ENCODE peak calls at places on chromosome 17, in six cellular contexts. E is H1, I is HepG2, N is K562, O is GM12878, C is GM12891. U is an unnamed sample.

GRCh38 chr17:80545499-80545826 is 825 bp downstream of the RPTOR start:
- DNase-seq in N (peak), E (no peak), C (no peak), I (no peak), O (no peak), U (no peak)

GRCh38 chr17:80790021-80790765 is 201.4 kb upstream of the CHMP6 start:
- DNase-seq in C (peak), N (no peak), E (no peak), O (peak), I (no peak), U (no peak)

GRCh38 chr17:3471599-3471998 is at the start of gene SPATA22:
- DNase-seq in N (no peak), I (no peak), O (no peak), E (no peak), C (no peak), U (no peak)

GRCh38 chr17:35906559-35907265 is 23.9 kb downstream of the RDM1 start:
- DNase-seq in C (no peak), E (no peak), N (no peak), I (no peak), O (no peak), U (no peak)

GRCh38 chr17:70310251-70310672 is 140.9 kb downstream of the KCNJ2 start:
- DNase-seq in E (no peak), I (no peak), C (no peak), O (no peak), N (no peak), U (no peak)

GRCh38 chr17:64250211-64250835 is 12.7 kb downstream of the TEX2 start:
- DNase-seq in E (no peak), I (no peak), O (no peak), C (no peak), N (no peak), U (no peak)

GRCh38 chr17:38815576-38816193 is 9.4 kb downstream of the CWC25 start:
- DNase-seq in N (peak), C (no peak), E (no peak), O (no peak), I (no peak), U (no peak)

GRCh38 chr17:8499614-8500013 is 63.9 kb downstream of the NDEL1 start:
- DNase-seq in N (no peak), I (no peak), O (no peak), E (no peak), C (no peak), U (no peak)

GRCh38 chr17:51640108-51640622 is 379.8 kb downstream of the UTP18 start:
- DNase-seq in O (no peak), I (peak), N (peak), C (peak), E (no peak), U (no peak)

GRCh38 chr17:28592260-28592659 is 6.6 kb downstream of the SPAG5 start:
- DNase-seq in O (no peak), E (no peak), I (no peak), C (no peak), N (no peak), U (no peak)

GRCh38 chr17:65359016-65359415 is 202.4 kb downstream of the AXIN2 start:
- DNase-seq in O (no peak), I (no peak), E (no peak), N (no peak), C (no peak), U (no peak)

GRCh38 chr17:36869856-36870617 is 67.2 kb upstream of the LHX1 start:
- DNase-seq in C (no peak), O (no peak), E (no peak), N (peak), I (no peak), U (no peak)

GRCh38 chr17:35252646-35253045 is 9.8 kb downstream of the SLFN5 start:
- DNase-seq in N (no peak), I (no peak), O (no peak), E (no peak), C (no peak), U (no peak)

GRCh38 chr17:55157165-55157564 is 107.6 kb upstream of the HLF start:
- DNase-seq in O (no peak), N (no peak), E (no peak), I (peak), C (no peak), U (no peak)

GRCh38 chr17:2610640-2611175 is 17.3 kb downstream of the PAFAH1B1 start:
- DNase-seq in N (no peak), E (no peak), O (no peak), C (no peak), I (no peak), U (no peak)

GRCh38 chr17:73705594-73705993 is 61.3 kb upstream of the SDK2 start:
- DNase-seq in E (no peak), C (no peak), N (no peak), O (no peak), I (no peak), U (no peak)

GRCh38 chr17:17595755-17596154 is 4.2 kb upstream of the PEMT start:
- DNase-seq in O (no peak), I (no peak), E (no peak), N (no peak), C (no peak), U (no peak)

GRCh38 chr17:16927641-16928321 is 44.1 kb downstream of the TNFRSF13B start:
- DNase-seq in E (no peak), N (no peak), I (no peak), O (no peak), C (no peak), U (no peak)

GRCh38 chr17:56185905-56186783 is 32.9 kb downstream of the ANKFN1 start:
- DNase-seq in C (no peak), I (no peak), N (no peak), O (no peak), E (no peak), U (no peak)

GRCh38 chr17:78879679-78880186 is 23.3 kb downstream of the CEP295NL start:
- DNase-seq in O (no peak), E (no peak), C (no peak), N (peak), I (no peak), U (no peak)

GRCh38 chr17:83191388-83192160 is 112.2 kb downstream of the METRNL start:
- DNase-seq in O (no peak), E (no peak), C (no peak), N (no peak), I (no peak), U (no peak)

GRCh38 chr17:8462564-8462963 is 26.9 kb downstream of the NDEL1 start:
- DNase-seq in C (no peak), E (no peak), O (no peak), I (no peak), N (no peak), U (no peak)

GRCh38 chr17:39894681-39895376 is 23.6 kb downstream of the GSDMB start:
- DNase-seq in N (no peak), C (no peak), E (no peak), I (no peak), O (no peak), U (no peak)

GRCh38 chr17:74552037-74552436 is 6.1 kb upstream of the CD300C start:
- DNase-seq in O (no peak), N (no peak), C (no peak), E (no peak), I (no peak), U (no peak)

GRCh38 chr17:4087911-4088693 is 54.7 kb downstream of the ZZEF1 start:
- DNase-seq in E (no peak), I (no peak), C (no peak), N (no peak), O (no peak), U (no peak)

GRCh38 chr17:39782980-39783379 is 45.2 kb downstream of the GRB7 start:
- DNase-seq in I (no peak), C (no peak), E (no peak), N (no peak), O (no peak), U (no peak)

GRCh38 chr17:80119271-80119791 is 17.9 kb downstream of the GAA start:
- DNase-seq in N (no peak), E (no peak), O (no peak), C (no peak), I (no peak), U (no peak)

GRCh38 chr17:5097101-5097834 is 14.4 kb downstream of the ZNF232 start:
- DNase-seq in I (no peak), C (no peak), N (no peak), O (no peak), E (peak), U (no peak)

GRCh38 chr17:77322534-77323412 is 182.0 kb downstream of the SEC14L1 start:
- DNase-seq in N (peak), E (no peak), I (peak), O (no peak), C (no peak), U (peak)

GRCh38 chr17:19928299-19928698 is 49.3 kb downstream of the AKAP10 start:
- DNase-seq in C (no peak), I (no peak), E (no peak), O (no peak), N (no peak), U (no peak)

GRCh38 chr17:3534881-3535252 is 22.7 kb downstream of the TRPV3 start:
- DNase-seq in I (no peak), N (no peak), E (no peak), C (no peak), O (no peak), U (no peak)

GRCh38 chr17:18278867-18279266 is 18.4 kb downstream of the MIEF2 start:
- DNase-seq in I (no peak), N (no peak), C (no peak), O (no peak), E (no peak), U (no peak)

GRCh38 chr17:77738666-77739531 is 219.6 kb upstream of the TNRC6C start:
- DNase-seq in O (no peak), C (no peak), N (no peak), E (no peak), I (no peak), U (no peak)

GRCh38 chr17:64572682-64573154 is 65.9 kb downstream of the CEP95 start:
- DNase-seq in C (no peak), O (no peak), I (peak), N (peak), E (no peak), U (no peak)

GRCh38 chr17:63290784-63291183 is 155.3 kb downstream of the CYB561 start:
- DNase-seq in C (no peak), O (no peak), I (no peak), E (no peak), N (no peak), U (no peak)

GRCh38 chr17:20063665-20064648 is 54.8 kb downstream of the SPECC1 start:
- DNase-seq in E (no peak), O (peak), C (no peak), I (no peak), N (no peak), U (no peak)

GRCh38 chr17:74521701-74522201 is 9.5 kb downstream of the CD300LB start:
- DNase-seq in C (no peak), N (no peak), I (no peak), O (no peak), E (no peak), U (no peak)

GRCh38 chr17:14329900-14330491 is 29.1 kb downstream of the HS3ST3B1 start:
- DNase-seq in E (no peak), N (no peak), O (no peak), C (no peak), I (no peak), U (no peak)

GRCh38 chr17:14332331-14332730 is 31.4 kb downstream of the HS3ST3B1 start:
- DNase-seq in E (no peak), N (no peak), C (no peak), I (no peak), O (no peak), U (no peak)

GRCh38 chr17:14331982-14332298 is 31.1 kb downstream of the HS3ST3B1 start:
- DNase-seq in I (no peak), C (no peak), E (no peak), N (no peak), O (no peak), U (no peak)

GRCh38 chr17:14330492-14330920 is 29.6 kb downstream of the HS3ST3B1 start:
- DNase-seq in O (no peak), C (no peak), E (no peak), I (peak), N (no peak), U (no peak)

GRCh38 chr17:14331200-14331981 is 30.5 kb downstream of the HS3ST3B1 start:
- DNase-seq in O (no peak), I (no peak), E (no peak), C (no peak), N (peak), U (no peak)
- TF ChIP-seq TAF1 in O (no peak), I (no peak), E (no peak), C (no peak), N (no peak), U (no peak)

DNA sequence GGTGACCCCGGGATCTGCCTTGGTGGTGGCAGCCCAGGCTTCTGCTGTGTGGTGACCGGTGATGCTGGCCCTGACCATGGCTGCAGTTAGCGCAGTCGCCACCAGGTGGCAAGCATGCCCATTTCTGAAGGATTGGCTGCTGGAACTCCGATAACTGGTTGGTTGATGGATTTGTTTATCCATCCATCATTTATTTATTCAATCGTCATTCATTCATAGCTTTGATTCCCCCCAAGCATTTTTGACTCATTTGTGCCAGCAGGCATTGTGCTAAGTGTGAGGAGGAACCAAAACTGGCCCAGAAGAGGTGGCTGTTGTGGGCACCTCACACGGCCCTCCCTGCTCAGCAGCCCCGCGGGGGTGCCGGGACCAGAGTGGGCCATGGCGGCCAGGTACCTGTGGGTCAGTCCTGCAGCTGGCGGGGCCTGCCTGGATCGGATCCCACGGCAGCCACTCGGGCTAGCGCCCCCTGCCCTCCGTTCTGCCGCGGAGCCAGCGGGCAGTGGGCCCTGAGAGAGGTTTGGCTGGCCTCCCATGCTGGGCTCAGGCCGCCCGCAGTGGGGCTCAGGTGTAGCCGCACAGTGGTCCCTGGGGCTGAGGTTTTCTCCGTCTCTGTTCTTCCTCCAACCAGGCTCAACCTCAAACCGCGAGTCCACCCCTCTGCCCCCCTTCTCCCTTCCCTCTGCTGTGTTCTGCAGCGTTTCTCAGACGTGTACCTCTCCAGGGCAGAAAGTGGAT is 28.8 kb upstream of the ITGA3 start:
- DNase-seq in O (no peak), N (peak), C (peak), E (peak), I (peak), U (peak)
- TF ChIP-seq POLR2A in O (no peak), N (no peak), C (no peak), E (no peak), I (no peak), U (no peak)

GRCh38 chr17:42804918-42805367 is 6.3 kb downstream of the CNTD1 start:
- DNase-seq in O (no peak), C (no peak), N (no peak), I (peak), E (no peak), U (no peak)
- TF ChIP-seq POLR2AphosphoS5 in O (no peak), C (no peak), N (no peak), I (no peak), E (no peak), U (no peak)

GRCh38 chr17:9845306-9845705 is 19.6 kb downstream of the GLP2R start:
- DNase-seq in O (no peak), E (no peak), C (no peak), I (no peak), N (no peak), U (no peak)

GRCh38 chr17:9842057-9842758 is 16.5 kb downstream of the GLP2R start:
- DNase-seq in O (no peak), I (peak), E (no peak), C (no peak), N (no peak), U (no peak)

GRCh38 chr17:9839433-9839832 is 13.7 kb downstream of the GLP2R start:
- DNase-seq in I (no peak), O (no peak), N (no peak), E (peak), C (no peak), U (no peak)

GRCh38 chr17:9844153-9844552 is 18.4 kb downstream of the GLP2R start:
- DNase-seq in C (no peak), N (no peak), E (no peak), I (no peak), O (no peak), U (no peak)

DNA sequence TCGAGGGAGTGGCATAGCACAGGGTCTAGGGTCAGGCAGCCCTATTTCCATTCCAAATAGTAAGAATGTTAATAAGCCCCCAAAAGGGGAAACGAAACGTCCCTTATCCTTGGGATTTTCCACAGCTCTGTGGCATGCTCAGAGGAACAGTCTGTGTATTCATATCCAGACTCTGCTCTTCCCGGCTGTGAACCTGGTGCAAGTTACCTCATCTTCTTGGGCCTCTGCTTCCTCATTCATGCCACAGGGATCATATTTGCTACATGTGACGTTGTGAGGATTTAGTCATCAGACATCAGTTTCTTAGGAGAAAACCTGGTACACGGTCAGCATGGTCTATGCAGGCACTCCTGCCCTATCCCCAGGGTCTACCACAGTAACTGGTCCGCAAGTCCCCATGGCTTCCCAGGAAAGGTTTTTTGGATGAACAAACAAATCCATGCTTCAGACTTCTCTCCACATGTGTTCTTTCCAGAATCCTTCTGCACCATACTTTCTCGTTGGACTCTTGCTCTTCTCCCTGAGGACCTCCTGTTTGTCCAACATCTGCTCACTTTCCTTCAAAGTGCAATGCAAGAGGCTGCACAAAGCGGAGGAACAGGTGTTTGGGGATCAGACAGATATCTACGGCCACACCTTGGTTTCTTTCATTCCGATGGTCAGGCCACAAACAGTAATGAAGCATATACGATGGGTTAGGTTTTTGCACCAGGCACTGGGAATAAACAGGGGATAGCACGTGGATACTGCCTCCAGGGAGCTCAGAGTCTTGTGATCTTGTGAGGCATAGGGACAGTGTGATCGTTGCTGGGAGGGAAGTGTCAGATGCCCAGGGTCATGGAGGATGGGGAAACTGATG is 17.7 kb downstream of the GLP2R start:
- DNase-seq in I (no peak), C (no peak), E (no peak), O (no peak), N (no peak), U (no peak)
- TF ChIP-seq TAF1 in I (no peak), C (no peak), E (no peak), O (no peak), N (no peak), U (no peak)

DNA sequence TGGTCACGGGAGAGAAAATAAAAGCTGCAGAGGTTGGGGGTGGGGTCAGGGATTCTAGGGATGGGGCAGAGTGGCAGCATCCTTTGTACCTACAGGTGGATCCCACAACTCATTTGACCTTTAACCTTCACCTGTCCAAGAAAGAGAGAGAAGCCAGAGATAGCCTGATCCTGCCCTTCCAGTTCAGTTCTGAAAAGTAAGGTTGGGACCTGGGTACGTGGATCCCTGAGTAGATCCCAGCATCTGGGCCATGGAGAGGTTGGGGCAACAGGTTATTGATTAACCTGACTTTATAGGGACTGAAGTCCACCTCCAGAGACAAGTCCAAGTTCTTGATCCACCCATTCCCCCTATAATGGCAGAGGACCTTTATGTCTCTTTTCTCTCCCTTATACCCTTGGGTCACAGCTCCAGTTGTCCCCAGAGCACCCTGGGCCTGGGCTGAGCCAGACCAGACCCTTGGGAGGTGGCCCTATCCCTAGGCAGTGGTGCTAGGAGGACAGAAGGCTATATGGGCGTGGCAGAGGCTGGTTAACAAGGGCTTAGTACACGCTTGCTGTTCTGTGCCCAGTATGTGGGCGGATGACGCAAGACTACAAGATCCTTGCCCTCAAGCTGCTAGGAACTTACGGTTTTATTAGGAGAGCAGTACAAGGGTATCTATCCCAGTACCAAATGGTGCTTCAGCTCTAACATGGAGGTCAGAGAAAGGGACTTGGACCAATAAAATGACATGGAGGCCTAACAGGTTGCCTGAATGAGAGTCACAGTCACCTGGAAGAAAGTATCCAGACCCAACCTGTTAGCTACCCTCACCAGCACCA is 3.3 kb downstream of the CLDN7 start:
- DNase-seq in I (peak), N (no peak), C (no peak), O (no peak), E (no peak), U (no peak)
- TF ChIP-seq POLR2A in I (peak), N (no peak), C (no peak), O (no peak), E (peak), U (no peak)

GRCh38 chr17:48704521-48704920 is 17.8 kb downstream of the PRAC1 start:
- DNase-seq in O (no peak), E (no peak), I (no peak), C (no peak), N (no peak), U (no peak)
- TF ChIP-seq POLR2AphosphoS5 in O (no peak), E (no peak), I (no peak), C (no peak), N (no peak), U (no peak)

DNA sequence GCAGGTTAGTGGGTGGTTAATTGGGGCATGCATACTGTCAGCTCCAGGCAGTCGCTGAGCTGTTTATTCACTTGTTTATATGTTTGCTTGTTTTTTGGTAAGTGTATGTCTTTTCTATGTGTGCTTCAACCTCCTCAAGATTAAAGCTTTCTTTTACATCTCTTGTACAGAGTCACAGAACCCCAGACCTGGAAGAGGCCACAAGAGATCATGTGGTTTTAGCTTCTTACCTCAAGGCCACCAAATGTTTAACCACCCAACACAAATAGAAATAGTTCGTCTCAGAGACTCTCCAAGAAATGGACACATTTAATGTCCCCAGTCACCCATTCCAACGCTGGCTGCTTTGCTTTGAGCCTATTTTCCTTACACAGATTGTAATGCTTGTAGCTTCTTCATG is 11.8 kb upstream of the TMEM98 start:
- DNase-seq in N (no peak), O (no peak), C (no peak), I (no peak), E (no peak), U (no peak)
- TF ChIP-seq TAF1 in N (no peak), O (no peak), C (no peak), I (no peak), E (no peak), U (no peak)